ENCODE peak calls at places on chromosomes 3 and 15, in seven cellular contexts. L, B, G, M, J, Z and S are unnamed samples.

GRCh38 chr15:83559310-83559966 is 94.5 kb upstream of the ADAMTSL3 start:
- DNase-seq in Z (peak; percentile 33), B (peak; percentile 28), J (peak; percentile 30), M (peak; percentile 60), L (no peak), G (peak; percentile 55), S (no peak)

GRCh38 chr3:43180027-43180426 is 74.1 kb upstream of the POMGNT2 start:
- DNase-seq in G (no peak), J (peak; percentile 45), Z (no peak), M (no peak), B (no peak), L (no peak), S (no peak)

GRCh38 chr3:150341893-150342292 is 66.2 kb upstream of the TSC22D2 start:
- DNase-seq in G (no peak), Z (no peak), J (no peak), M (no peak), L (no peak), B (no peak), S (no peak)

GRCh38 chr3:9416139-9416780 is 18.8 kb downstream of the SETD5 start:
- DNase-seq in J (no peak), B (no peak), Z (no peak), M (no peak), G (no peak), L (no peak), S (no peak)

GRCh38 chr3:120348065-120348980 is 831 bp downstream of the LRRC58 start:
- DNase-seq in B (no peak), J (no peak), G (no peak), M (no peak), L (no peak), Z (peak; percentile 43), S (peak; percentile 68)

GRCh38 chr15:89728254-89728653 is 22.8 kb downstream of the MESP1 start:
- DNase-seq in Z (no peak), B (no peak), J (no peak), G (no peak), L (no peak), M (no peak), S (no peak)

GRCh38 chr3:101179637-101180036 is 140.7 kb downstream of the IMPG2 start:
- DNase-seq in L (no peak), G (no peak), M (no peak), Z (no peak), J (no peak), B (no peak), S (no peak)

GRCh38 chr3:197026481-197026866 is 3.1 kb downstream of the MELTF start:
- DNase-seq in Z (no peak), M (no peak), L (peak; percentile 65), J (no peak), B (no peak), G (no peak), S (no peak)

GRCh38 chr3:9225268-9225667 is 24.2 kb downstream of the SRGAP3 start:
- DNase-seq in M (no peak), J (no peak), Z (no peak), B (no peak), L (no peak), G (no peak), S (no peak)

GRCh38 chr3:125062904-125063618 is 7.3 kb upstream of the HEG1 start:
- DNase-seq in Z (no peak), J (no peak), G (peak; percentile 53), L (no peak), B (peak; percentile 98), M (no peak), S (no peak)

GRCh38 chr15:57772223-57772957 is 65.9 kb downstream of the POLR2M start:
- DNase-seq in B (no peak), Z (no peak), J (no peak), G (no peak), L (no peak), M (no peak), S (no peak)

GRCh38 chr15:57761562-57761961 is 55.0 kb downstream of the POLR2M start:
- DNase-seq in L (no peak), M (no peak), Z (no peak), G (no peak), B (no peak), J (no peak), S (no peak)

GRCh38 chr15:57762302-57762701 is 55.8 kb downstream of the POLR2M start:
- DNase-seq in B (no peak), M (no peak), Z (no peak), G (no peak), J (no peak), L (no peak), S (no peak)

GRCh38 chr15:57769266-57769665 is 62.8 kb downstream of the POLR2M start:
- DNase-seq in G (no peak), J (no peak), Z (no peak), B (no peak), L (peak; percentile 28), M (no peak), S (no peak)

GRCh38 chr15:57767526-57767925 is 61.0 kb downstream of the POLR2M start:
- DNase-seq in B (no peak), M (no peak), G (no peak), J (no peak), L (no peak), Z (no peak), S (no peak)
- TF ChIP-seq POLR2AphosphoS5 in B (no peak), M (no peak), G (no peak), J (no peak), L (no peak), Z (no peak), S (no peak)

GRCh38 chr3:185126201-185126600 is 26.7 kb downstream of the C3orf70 start:
- DNase-seq in Z (no peak), G (no peak), L (no peak), J (no peak), M (no peak), B (no peak), S (no peak)
- TF ChIP-seq POLR2AphosphoS5 in Z (no peak), G (no peak), L (no peak), J (no peak), M (no peak), B (no peak), S (no peak)

GRCh38 chr3:188721312-188721711 is 450.5 kb upstream of the TPRG1 start:
- DNase-seq in J (no peak), M (no peak), L (no peak), Z (no peak), B (no peak), G (no peak), S (no peak)

GRCh38 chr3:188720636-188721035 is 451.1 kb upstream of the TPRG1 start:
- DNase-seq in L (no peak), B (no peak), G (no peak), J (no peak), Z (no peak), M (no peak), S (no peak)

GRCh38 chr3:188720215-188720614 is 451.6 kb upstream of the TPRG1 start:
- DNase-seq in B (no peak), Z (no peak), J (no peak), G (no peak), M (no peak), L (no peak), S (no peak)

GRCh38 chr3:188721990-188722389 is 449.8 kb upstream of the TPRG1 start:
- DNase-seq in M (no peak), B (no peak), L (no peak), J (no peak), Z (no peak), G (no peak), S (no peak)

DNA sequence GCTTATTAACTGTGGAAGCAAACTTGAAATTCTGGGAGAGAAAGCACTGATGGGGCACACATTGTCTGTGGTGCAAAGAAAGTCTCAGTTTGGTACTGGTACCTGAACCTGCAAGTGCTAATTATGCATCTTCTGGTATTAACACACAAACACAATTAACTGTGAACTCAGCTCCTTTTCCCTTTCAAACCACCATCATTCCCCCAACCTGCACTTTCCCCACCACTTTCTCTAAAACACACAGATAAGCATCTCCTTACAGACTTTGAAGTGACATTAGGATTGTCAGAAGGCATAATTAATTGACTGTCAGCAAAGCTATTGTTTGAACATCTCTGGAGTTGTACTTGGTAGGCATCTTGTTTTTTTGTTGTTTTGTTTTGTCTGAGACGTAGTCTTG is 452.2 kb upstream of the TPRG1 start:
- DNase-seq in Z (no peak), B (no peak), M (no peak), J (no peak), G (no peak), L (no peak), S (no peak)
- TF ChIP-seq POLR2AphosphoS5 in Z (no peak), B (no peak), M (no peak), J (no peak), G (no peak), L (no peak), S (no peak)

GRCh38 chr3:118910332-118910731 is 124.3 kb downstream of the IGSF11 start:
- DNase-seq in L (no peak), Z (no peak), M (no peak), B (no peak), J (no peak), G (no peak), S (no peak)
- TF ChIP-seq POLR2AphosphoS5 in L (no peak), Z (no peak), M (no peak), B (no peak), J (no peak), G (no peak), S (no peak)

GRCh38 chr3:123094492-123094891 is 27.7 kb downstream of the PDIA5 start:
- DNase-seq in B (no peak), G (no peak), L (no peak), M (no peak), J (no peak), Z (no peak), S (no peak)

GRCh38 chr3:123094914-123095313 is 28.1 kb downstream of the PDIA5 start:
- DNase-seq in M (no peak), Z (no peak), L (no peak), J (no peak), G (no peak), B (no peak), S (no peak)

GRCh38 chr3:123096126-123096525 is 29.3 kb downstream of the PDIA5 start:
- DNase-seq in L (no peak), G (no peak), M (no peak), B (no peak), J (no peak), Z (no peak), S (no peak)

GRCh38 chr3:123092243-123092642 is 25.4 kb downstream of the PDIA5 start:
- DNase-seq in G (no peak), Z (no peak), J (no peak), B (no peak), L (no peak), M (no peak), S (no peak)

DNA sequence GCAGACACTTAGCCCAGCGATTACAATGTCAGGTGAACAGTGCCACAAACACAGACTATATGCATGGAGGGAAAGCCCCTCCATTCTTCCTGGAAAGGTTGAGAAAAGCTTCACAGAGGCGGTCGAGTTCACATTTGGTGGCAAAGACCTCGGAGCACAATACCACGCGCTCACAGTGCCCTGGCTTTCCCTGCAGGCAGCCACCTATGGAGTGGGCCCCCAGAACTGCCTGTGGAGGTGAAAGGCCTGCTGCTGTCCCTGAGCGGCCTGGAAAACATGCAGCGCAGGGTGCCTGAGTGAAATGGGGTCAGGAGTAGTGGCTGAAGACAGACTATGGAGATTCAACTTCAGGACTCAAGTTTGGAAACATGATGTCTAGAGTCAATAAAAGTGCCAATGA is 26.9 kb downstream of the PDIA5 start:
- DNase-seq in G (no peak), Z (no peak), B (no peak), J (no peak), M (no peak), L (no peak), S (no peak)
- TF ChIP-seq POLR2AphosphoS5 in G (no peak), Z (no peak), B (no peak), J (no peak), M (no peak), L (no peak), S (no peak)